ENCODE peak calls at places on chromosomes 6 and 20, in ten cellular contexts. H, N, M, D, F, G, I, E, A and J are unnamed samples.

GRCh38 chr20:45835230-45836224 is 1.9 kb downstream of the SNX21 start:
- DNase-seq in H (no peak), N (no peak), M (no peak), D (no peak), F (no peak), G (no peak), I (no peak), E (no peak), A (no peak), J (no peak)

GRCh38 chr6:12294851-12295536 is 4.8 kb downstream of the EDN1 start:
- DNase-seq in H (no peak), N (no peak), M (no peak), D (no peak), F (no peak), G (no peak), I (no peak), E (no peak), A (no peak), J (no peak)

GRCh38 chr6:42316390-42316970 is 98.8 kb upstream of the MRPS10 start:
- DNase-seq in H (no peak), N (no peak), M (peak; percentile 38), D (no peak), F (no peak), G (peak; percentile 77), I (no peak), E (no peak), A (no peak), J (no peak)

GRCh38 chr20:32789896-32790750 is 27.9 kb downstream of the DNMT3B start:
- DNase-seq in H (peak; percentile 90), N (peak; percentile 83), M (peak; percentile 54), D (peak; percentile 92), F (peak; percentile 79), G (peak; percentile 77), I (no peak), E (peak; percentile 27), A (peak; percentile 54), J (peak; percentile 41)

GRCh38 chr6:130070747-130071146 is 52.4 kb downstream of the L3MBTL3 start:
- DNase-seq in H (no peak), N (no peak), M (no peak), D (no peak), F (peak; percentile 10), G (no peak), I (no peak), E (no peak), A (no peak), J (no peak)

GRCh38 chr6:34920097-34920496 is 31.0 kb downstream of the ANKS1A start:
- DNase-seq in H (no peak), N (no peak), M (no peak), D (no peak), F (no peak), G (no peak), I (no peak), E (no peak), A (no peak), J (no peak)

GRCh38 chr6:158149641-158150040 is 18.4 kb downstream of the SERAC1 start:
- DNase-seq in H (no peak), N (no peak), M (no peak), D (no peak), F (no peak), G (no peak), I (no peak), E (no peak), A (no peak), J (no peak)

GRCh38 chr6:154410619-154411044 is 54.0 kb upstream of the IPCEF1 start:
- DNase-seq in H (no peak), N (no peak), M (no peak), D (peak; percentile 44), F (no peak), G (no peak), I (no peak), E (no peak), A (no peak), J (no peak)

GRCh38 chr6:3527797-3528067 is 70.9 kb upstream of the SLC22A23 start:
- DNase-seq in H (no peak), N (no peak), M (no peak), D (no peak), F (no peak), G (no peak), I (no peak), E (no peak), A (no peak), J (no peak)

GRCh38 chr6:111721677-111722219 is 116.1 kb upstream of the TRAF3IP2 start:
- DNase-seq in H (no peak), N (peak; percentile 65), M (peak; percentile 33), D (peak; percentile 65), F (no peak), G (peak; percentile 43), I (no peak), E (no peak), A (no peak), J (no peak)

GRCh38 chr20:7291946-7292345 is 524.5 kb downstream of the BMP2 start:
- DNase-seq in H (no peak), N (no peak), M (no peak), D (no peak), F (no peak), G (no peak), I (no peak), E (no peak), A (no peak), J (no peak)

GRCh38 chr6:52610745-52611355 is 34.0 kb upstream of the TRAM2 start:
- DNase-seq in H (no peak), N (no peak), M (no peak), D (no peak), F (no peak), G (no peak), I (no peak), E (no peak), A (no peak), J (no peak)

GRCh38 chr6:132490024-132490423 is 22.9 kb downstream of the STX7 start:
- DNase-seq in H (no peak), N (no peak), M (no peak), D (no peak), F (no peak), G (no peak), I (no peak), E (no peak), A (no peak), J (no peak)

GRCh38 chr6:95768539-95768938 is 191.2 kb downstream of the MANEA start:
- DNase-seq in H (no peak), N (peak; percentile 71), M (no peak), D (peak; percentile 29), F (no peak), G (no peak), I (no peak), E (no peak), A (no peak), J (no peak)

GRCh38 chr20:29079769-29080690 is 2177.4 kb upstream of the DEFB115 start:
- DNase-seq in H (no peak), N (no peak), M (no peak), D (peak; percentile 3), F (peak; percentile 97), G (peak; percentile 53), I (no peak), E (no peak), A (no peak), J (no peak)

GRCh38 chr6:170358496-170358895 is 51.9 kb downstream of the FAM120B start:
- DNase-seq in H (no peak), N (no peak), M (no peak), D (no peak), F (no peak), G (no peak), I (no peak), E (no peak), A (no peak), J (no peak)

GRCh38 chr20:7497985-7498384 is 442.3 kb downstream of the HAO1 start:
- DNase-seq in H (no peak), N (no peak), M (no peak), D (no peak), F (no peak), G (no peak), I (no peak), E (no peak), A (no peak), J (no peak)

GRCh38 chr20:21808863-21809664 is 103.6 kb downstream of the PAX1 start:
- DNase-seq in H (peak; percentile 74), N (peak; percentile 89), M (no peak), D (peak; percentile 95), F (peak; percentile 10), G (peak; percentile 41), I (no peak), E (no peak), A (no peak), J (no peak)

GRCh38 chr20:56417911-56418310 is 5.9 kb downstream of the CASS4 start:
- DNase-seq in H (no peak), N (no peak), M (no peak), D (no peak), F (no peak), G (no peak), I (no peak), E (no peak), A (no peak), J (no peak)

GRCh38 chr6:155327326-155328073 is 13.2 kb upstream of the TFB1M start:
- DNase-seq in H (peak; percentile 79), N (peak; percentile 48), M (peak; percentile 75), D (peak; percentile 30), F (peak; percentile 52), G (peak; percentile 63), I (no peak), E (no peak), A (peak; percentile 30), J (peak; percentile 64)

GRCh38 chr20:40265872-40266533 is 423.0 kb downstream of the MAFB start:
- DNase-seq in H (peak; percentile 18), N (peak; percentile 36), M (peak; percentile 20), D (peak; percentile 22), F (peak; percentile 44), G (peak; percentile 41), I (no peak), E (no peak), A (no peak), J (no peak)

GRCh38 chr6:72911463-72912153 is 289.7 kb downstream of the KCNQ5 start:
- DNase-seq in H (no peak), N (no peak), M (peak; percentile 96), D (no peak), F (no peak), G (no peak), I (no peak), E (no peak), A (no peak), J (no peak)

GRCh38 chr20:48618052-48618451 is 209.7 kb downstream of the PREX1 start:
- DNase-seq in H (no peak), N (no peak), M (no peak), D (no peak), F (no peak), G (no peak), I (no peak), E (no peak), A (no peak), J (no peak)

GRCh38 chr6:112218563-112218962 is 35.8 kb downstream of the LAMA4 start:
- DNase-seq in H (no peak), N (peak; percentile 13), M (no peak), D (peak; percentile 26), F (no peak), G (no peak), I (no peak), E (no peak), A (no peak), J (peak; percentile 18)

GRCh38 chr20:61170521-61170920 is 81.5 kb upstream of the CDH4 start:
- DNase-seq in H (no peak), N (peak; percentile 59), M (no peak), D (peak; percentile 79), F (no peak), G (no peak), I (no peak), E (no peak), A (no peak), J (no peak)

GRCh38 chr20:44200983-44201382 is 9.6 kb downstream of the OSER1 start:
- DNase-seq in H (no peak), N (no peak), M (no peak), D (no peak), F (no peak), G (no peak), I (no peak), E (no peak), A (no peak), J (no peak)